ENCODE peak calls at places on chromosome 6, in nine cellular contexts. One of them, this sample, is unnamed.

GRCh38 chr6:44058617-44059358 is 68.5 kb downstream of the MRPL14 start:
- DNase-seq in GM23338: no peak
- DNase-seq in tibial nerve: peak; percentile 46
- DNase-seq in psoas muscle: peak; percentile 88
- DNase-seq in ovary: no peak
- DNase-seq in IMR-90: peak; percentile 100
- DNase-seq in left lung: peak; percentile 94
- DNase-seq in colonic mucosa: peak; percentile 63
- DNase-seq in GM20000: peak; percentile 78
- DNase-seq in this sample: no peak

GRCh38 chr6:21666200-21666671 is 72.7 kb downstream of the SOX4 start:
- DNase-seq in GM23338: peak; percentile 91
- DNase-seq in colonic mucosa: peak; percentile 18
- DNase-seq in ovary: peak; percentile 69
- DNase-seq in IMR-90: no peak
- DNase-seq in left lung: peak; percentile 40
- DNase-seq in tibial nerve: no peak
- DNase-seq in psoas muscle: peak; percentile 20
- DNase-seq in GM20000: peak; percentile 32
- DNase-seq in this sample: no peak

GRCh38 chr6:32825966-32826365 is 9.2 kb upstream of the HLA-DOB start:
- DNase-seq in left lung: no peak
- DNase-seq in psoas muscle: no peak
- DNase-seq in IMR-90: peak; percentile 55
- DNase-seq in ovary: no peak
- DNase-seq in GM20000: no peak
- DNase-seq in tibial nerve: no peak
- DNase-seq in GM23338: peak; percentile 68
- DNase-seq in colonic mucosa: no peak
- DNase-seq in this sample: no peak

GRCh38 chr6:148345176-148345575 is 2.5 kb downstream of the SASH1 start:
- DNase-seq in IMR-90: no peak
- DNase-seq in tibial nerve: no peak
- DNase-seq in left lung: no peak
- DNase-seq in psoas muscle: no peak
- DNase-seq in colonic mucosa: no peak
- DNase-seq in GM23338: no peak
- DNase-seq in GM20000: no peak
- DNase-seq in ovary: no peak
- DNase-seq in this sample: no peak

GRCh38 chr6:63441266-63441956 is 121.6 kb upstream of the LGSN start:
- DNase-seq in colonic mucosa: no peak
- DNase-seq in IMR-90: no peak
- DNase-seq in left lung: peak; percentile 39
- DNase-seq in tibial nerve: no peak
- DNase-seq in GM20000: peak; percentile 61
- DNase-seq in GM23338: peak; percentile 28
- DNase-seq in psoas muscle: no peak
- DNase-seq in ovary: no peak
- DNase-seq in this sample: no peak

GRCh38 chr6:10383312-10384063 is 31.4 kb downstream of the TFAP2A start:
- DNase-seq in tibial nerve: no peak
- DNase-seq in IMR-90: no peak
- DNase-seq in ovary: no peak
- DNase-seq in psoas muscle: peak; percentile 14
- DNase-seq in colonic mucosa: no peak
- DNase-seq in GM23338: peak; percentile 50
- DNase-seq in left lung: no peak
- DNase-seq in GM20000: no peak
- DNase-seq in this sample: no peak

GRCh38 chr6:63214816-63215215 is 3.5 kb downstream of the FKBP1C start:
- DNase-seq in colonic mucosa: no peak
- DNase-seq in ovary: no peak
- DNase-seq in GM20000: no peak
- DNase-seq in tibial nerve: no peak
- DNase-seq in psoas muscle: no peak
- DNase-seq in GM23338: no peak
- DNase-seq in IMR-90: no peak
- DNase-seq in left lung: no peak
- DNase-seq in this sample: no peak

GRCh38 chr6:105592329-105592728 is 189.4 kb upstream of the PREP start:
- DNase-seq in tibial nerve: no peak
- DNase-seq in colonic mucosa: no peak
- DNase-seq in left lung: no peak
- DNase-seq in ovary: no peak
- DNase-seq in psoas muscle: no peak
- DNase-seq in IMR-90: peak; percentile 96
- DNase-seq in GM23338: no peak
- DNase-seq in GM20000: no peak
- DNase-seq in this sample: no peak

GRCh38 chr6:167893416-167893815 is 66.7 kb downstream of the AFDN start:
- DNase-seq in GM23338: peak; percentile 28
- DNase-seq in IMR-90: peak; percentile 52
- DNase-seq in ovary: no peak
- DNase-seq in left lung: no peak
- DNase-seq in colonic mucosa: no peak
- DNase-seq in psoas muscle: no peak
- DNase-seq in GM20000: no peak
- DNase-seq in tibial nerve: no peak
- DNase-seq in this sample: no peak

GRCh38 chr6:147947521-147947920 is 395.1 kb upstream of the SASH1 start:
- DNase-seq in GM20000: no peak
- DNase-seq in tibial nerve: no peak
- DNase-seq in GM23338: no peak
- DNase-seq in left lung: no peak
- DNase-seq in IMR-90: peak; percentile 10
- DNase-seq in psoas muscle: no peak
- DNase-seq in colonic mucosa: no peak
- DNase-seq in ovary: no peak
- DNase-seq in this sample: no peak

GRCh38 chr6:134146268-134147032 is 94.0 kb upstream of the SLC2A12 start:
- DNase-seq in colonic mucosa: no peak
- DNase-seq in psoas muscle: no peak
- DNase-seq in GM20000: no peak
- DNase-seq in GM23338: no peak
- DNase-seq in IMR-90: no peak
- DNase-seq in tibial nerve: no peak
- DNase-seq in ovary: no peak
- DNase-seq in left lung: no peak
- DNase-seq in this sample: no peak

GRCh38 chr6:169072127-169073042 is 181.3 kb downstream of the THBS2 start:
- DNase-seq in psoas muscle: no peak
- DNase-seq in ovary: no peak
- DNase-seq in GM20000: no peak
- DNase-seq in tibial nerve: no peak
- DNase-seq in left lung: no peak
- DNase-seq in colonic mucosa: no peak
- DNase-seq in IMR-90: no peak
- DNase-seq in GM23338: no peak
- DNase-seq in this sample: no peak

GRCh38 chr6:169071394-169071793 is 182.3 kb downstream of the THBS2 start:
- DNase-seq in psoas muscle: no peak
- DNase-seq in ovary: no peak
- DNase-seq in GM20000: no peak
- DNase-seq in IMR-90: no peak
- DNase-seq in left lung: no peak
- DNase-seq in GM23338: no peak
- DNase-seq in tibial nerve: no peak
- DNase-seq in colonic mucosa: no peak
- DNase-seq in this sample: no peak

GRCh38 chr6:169069361-169069760 is 184.3 kb downstream of the THBS2 start:
- DNase-seq in left lung: no peak
- DNase-seq in psoas muscle: no peak
- DNase-seq in ovary: no peak
- DNase-seq in GM20000: no peak
- DNase-seq in colonic mucosa: no peak
- DNase-seq in tibial nerve: no peak
- DNase-seq in IMR-90: no peak
- DNase-seq in GM23338: no peak
- DNase-seq in this sample: no peak

GRCh38 chr6:169073311-169073710 is 180.3 kb downstream of the THBS2 start:
- DNase-seq in IMR-90: peak; percentile 95
- DNase-seq in GM23338: no peak
- DNase-seq in colonic mucosa: no peak
- DNase-seq in ovary: no peak
- DNase-seq in tibial nerve: no peak
- DNase-seq in left lung: no peak
- DNase-seq in psoas muscle: no peak
- DNase-seq in GM20000: no peak
- DNase-seq in this sample: no peak

DNA sequence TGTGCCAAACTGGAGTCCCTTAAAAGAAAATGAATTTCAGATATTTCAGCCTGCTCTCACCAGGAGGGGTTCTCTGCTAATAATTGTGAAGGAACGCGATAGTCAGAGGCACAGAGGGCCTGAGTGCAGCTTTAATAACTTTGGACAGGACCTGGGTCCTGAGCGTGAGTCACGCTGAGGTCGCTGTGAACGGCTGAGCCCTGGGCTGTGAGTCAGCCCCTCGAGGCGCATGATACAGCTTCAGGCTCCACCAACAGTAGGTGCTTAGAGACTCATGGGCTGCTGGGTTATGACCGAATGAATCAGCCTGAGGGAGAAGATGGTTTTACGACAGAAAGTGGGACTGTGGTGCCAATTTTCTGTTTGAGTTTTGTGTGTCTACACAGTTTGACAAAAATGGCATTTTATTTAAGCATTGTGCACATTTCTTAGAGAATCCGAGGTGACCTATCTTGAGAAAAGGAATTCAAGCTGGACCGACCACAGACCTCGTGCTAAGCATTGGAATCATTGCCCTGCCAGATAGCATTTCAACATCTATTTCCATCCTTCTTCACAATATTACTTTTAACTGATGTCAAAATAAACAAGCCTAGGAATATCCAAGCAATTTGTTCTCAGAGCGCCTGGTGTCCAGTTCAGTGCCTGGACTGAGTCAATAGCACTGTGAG is 183.0 kb downstream of the THBS2 start:
- DNase-seq in left lung: peak; percentile 80
- DNase-seq in ovary: peak; percentile 57
- DNase-seq in GM20000: no peak
- DNase-seq in tibial nerve: peak; percentile 65
- DNase-seq in psoas muscle: peak; percentile 89
- DNase-seq in colonic mucosa: peak; percentile 45
- DNase-seq in IMR-90: peak; percentile 100
- DNase-seq in GM23338: no peak
- DNase-seq in this sample: no peak
- TF ChIP-seq CTCF in left lung: no peak
- TF ChIP-seq CTCF in ovary: no peak
- TF ChIP-seq CTCF in GM20000: no peak
- TF ChIP-seq CTCF in tibial nerve: no peak
- TF ChIP-seq CTCF in psoas muscle: no peak
- TF ChIP-seq CTCF in colonic mucosa: no peak
- TF ChIP-seq CTCF in IMR-90: peak; percentile 32
- TF ChIP-seq CTCF in GM23338: no peak
- TF ChIP-seq CTCF in this sample: no peak

DNA sequence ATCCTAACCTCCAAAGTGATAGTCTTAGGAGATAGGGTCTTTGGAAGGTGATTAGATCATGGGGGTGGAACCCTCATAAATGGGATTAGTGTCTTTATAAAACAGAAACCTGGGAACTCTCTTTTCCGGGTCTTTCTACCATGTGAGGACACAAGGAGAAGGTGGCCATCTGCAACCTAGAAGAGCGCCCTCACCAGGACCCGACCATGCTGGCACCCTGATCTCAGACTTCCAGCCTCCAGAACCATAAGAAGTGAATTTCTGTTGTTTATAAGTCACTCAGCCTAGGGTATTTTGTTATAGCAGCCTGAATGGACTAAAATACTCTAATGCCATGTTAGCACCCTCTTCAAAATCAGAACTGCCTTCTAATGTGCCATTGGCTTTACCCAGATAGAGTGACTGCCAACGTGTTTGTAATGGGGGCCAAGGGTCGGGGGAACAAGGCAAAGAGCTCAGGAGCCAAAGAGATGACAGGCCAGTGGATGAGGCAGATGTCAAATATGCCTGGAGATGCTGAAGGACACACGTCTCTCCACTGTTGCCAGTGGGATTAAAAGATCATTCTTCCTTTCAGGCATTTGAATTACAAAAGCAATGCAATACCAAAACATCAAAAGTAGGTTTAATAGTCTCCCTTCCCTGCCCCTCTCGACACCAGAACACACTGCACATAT is 21.0 kb downstream of the TUBB2B start:
- DNase-seq in GM23338: peak; percentile 53
- DNase-seq in left lung: no peak
- DNase-seq in IMR-90: no peak
- DNase-seq in GM20000: no peak
- DNase-seq in ovary: no peak
- DNase-seq in colonic mucosa: no peak
- DNase-seq in psoas muscle: no peak
- DNase-seq in tibial nerve: no peak
- DNase-seq in this sample: no peak
- TF ChIP-seq CTCF in GM23338: peak; percentile 72
- TF ChIP-seq CTCF in left lung: no peak
- TF ChIP-seq CTCF in IMR-90: no peak
- TF ChIP-seq CTCF in GM20000: no peak
- TF ChIP-seq CTCF in ovary: no peak
- TF ChIP-seq CTCF in colonic mucosa: no peak
- TF ChIP-seq CTCF in psoas muscle: no peak
- TF ChIP-seq CTCF in tibial nerve: no peak
- TF ChIP-seq CTCF in this sample: no peak

DNA sequence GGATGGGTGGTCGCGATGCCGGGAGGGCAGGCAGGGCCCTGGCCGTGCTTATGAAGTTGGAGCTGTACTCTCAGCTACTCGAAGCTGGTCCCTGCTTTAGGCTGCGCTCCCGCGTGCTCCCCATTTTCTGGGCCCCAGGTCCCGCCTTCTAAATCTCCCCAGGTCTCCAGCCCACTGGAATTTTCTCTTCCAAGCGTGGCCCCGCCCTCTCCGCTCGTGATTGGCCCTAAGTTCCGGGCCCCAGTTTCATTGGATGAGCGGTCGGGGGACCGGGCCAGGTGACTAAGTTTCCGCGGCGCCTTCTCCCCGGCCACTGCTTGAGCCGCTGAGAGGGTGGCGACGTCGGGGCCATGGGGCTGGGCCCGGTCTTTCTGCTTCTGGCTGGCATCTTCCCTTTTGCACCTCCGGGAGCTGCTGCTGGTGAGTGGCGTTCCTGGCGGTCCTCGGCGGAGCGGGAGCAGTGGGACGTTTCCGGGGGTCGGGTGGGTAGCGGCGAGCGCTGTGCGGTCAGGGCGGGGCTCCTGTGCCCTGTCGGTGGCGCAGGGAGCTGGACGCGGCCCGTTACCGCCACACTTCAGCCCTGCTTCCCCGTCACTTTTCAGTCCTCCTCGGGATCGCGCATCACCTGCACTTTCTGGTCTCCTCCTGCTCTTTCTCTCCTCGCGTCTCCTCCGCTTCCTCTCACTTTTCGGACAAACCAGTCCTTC is at the start of gene MICA:
- DNase-seq in GM23338: peak; percentile 99
- DNase-seq in ovary: peak; percentile 88
- DNase-seq in psoas muscle: peak; percentile 90
- DNase-seq in GM20000: peak; percentile 92
- DNase-seq in left lung: peak; percentile 93
- DNase-seq in colonic mucosa: peak; percentile 96
- DNase-seq in IMR-90: peak; percentile 79
- DNase-seq in tibial nerve: peak; percentile 84
- DNase-seq in this sample: peak; percentile 80
- TF ChIP-seq CTCF in GM23338: no peak
- TF ChIP-seq CTCF in ovary: no peak
- TF ChIP-seq CTCF in psoas muscle: no peak
- TF ChIP-seq CTCF in GM20000: no peak
- TF ChIP-seq CTCF in left lung: peak; percentile 7
- TF ChIP-seq CTCF in colonic mucosa: no peak
- TF ChIP-seq CTCF in IMR-90: no peak
- TF ChIP-seq CTCF in tibial nerve: peak; percentile 45
- TF ChIP-seq CTCF in this sample: no peak

GRCh38 chr6:84774174-84775158 is 10.1 kb upstream of the TBX18 start:
- DNase-seq in GM23338: peak; percentile 86
- DNase-seq in GM20000: peak; percentile 72
- DNase-seq in IMR-90: no peak
- DNase-seq in ovary: peak; percentile 19
- DNase-seq in psoas muscle: peak; percentile 45
- DNase-seq in left lung: no peak
- DNase-seq in colonic mucosa: no peak
- DNase-seq in tibial nerve: peak; percentile 32
- DNase-seq in this sample: no peak
- TF ChIP-seq CTCF in GM23338: peak; percentile 63
- TF ChIP-seq CTCF in GM20000: peak; percentile 78
- TF ChIP-seq CTCF in IMR-90: peak; percentile 61
- TF ChIP-seq CTCF in ovary: peak; percentile 40
- TF ChIP-seq CTCF in psoas muscle: peak; percentile 25
- TF ChIP-seq CTCF in left lung: peak; percentile 46
- TF ChIP-seq CTCF in colonic mucosa: peak; percentile 48
- TF ChIP-seq CTCF in tibial nerve: peak; percentile 69
- TF ChIP-seq CTCF in this sample: no peak

This sample was measured in omental fat pad.